ENCODE peak calls at places on chromosome 3, in nine cellular contexts. N is B cell, M is HCT116, R is astrocyte of the spinal cord, E is fibroblast of lung, G is psoas muscle, U is lower leg skin, K is cardiac muscle cell, S is WTC11. P is an unnamed sample.

GRCh38 chr3:150449169-150449721 is 41.1 kb downstream of the TSC22D2 start:
- DNase-seq in M (no peak), E (peak; percentile 91), U (no peak), S (no peak), R (peak; percentile 77), G (no peak), N (no peak), K (no peak), P (no peak)

GRCh38 chr3:177812492-177812891 is 615.2 kb upstream of the TBL1XR1 start:
- DNase-seq in K (no peak), G (no peak), M (no peak), E (no peak), N (no peak), R (no peak), S (no peak), U (no peak), P (no peak)

GRCh38 chr3:50352762-50353161 is 2.1 kb downstream of the CYB561D2 start:
- DNase-seq in M (no peak), U (no peak), E (no peak), S (no peak), R (no peak), N (no peak), G (no peak), K (no peak), P (no peak)

GRCh38 chr3:137854498-137855285 is 90.6 kb downstream of the SOX14 start:
- DNase-seq in M (no peak), S (peak; percentile 16), G (no peak), U (no peak), N (no peak), K (no peak), R (no peak), E (no peak), P (no peak)

GRCh38 chr3:49607105-49607591 is 52.9 kb downstream of the BSN start:
- DNase-seq in K (no peak), U (no peak), S (no peak), M (no peak), G (no peak), R (no peak), N (no peak), E (no peak), P (no peak)

GRCh38 chr3:47799733-47800132 is 3.2 kb upstream of the DHX30 start:
- DNase-seq in U (no peak), E (no peak), G (no peak), M (no peak), R (no peak), K (no peak), S (peak; percentile 32), N (no peak), P (no peak)

GRCh38 chr3:69282191-69282590 is 103.7 kb downstream of the FRMD4B start:
- DNase-seq in S (no peak), E (peak; percentile 36), M (no peak), U (no peak), N (no peak), R (no peak), K (no peak), G (no peak), P (no peak)

GRCh38 chr3:61687206-61687605 is 125.8 kb downstream of the PTPRG start:
- DNase-seq in R (no peak), U (no peak), N (no peak), E (no peak), M (no peak), G (no peak), S (no peak), K (no peak), P (no peak)

GRCh38 chr3:71089271-71089670 is 494.3 kb downstream of the FOXP1 start:
- DNase-seq in K (no peak), N (no peak), E (no peak), M (no peak), R (no peak), U (no peak), G (no peak), S (no peak), P (no peak)

GRCh38 chr3:12662593-12663310 is 1.2 kb downstream of the RAF1 start:
- DNase-seq in S (peak; percentile 26), N (no peak), E (peak; percentile 47), R (peak; percentile 35), G (peak; percentile 73), U (peak; percentile 86), K (peak; percentile 66), M (no peak), P (no peak)

GRCh38 chr3:55860040-55860439 is 372.9 kb upstream of the WNT5A start:
- DNase-seq in G (no peak), R (no peak), K (no peak), N (no peak), M (no peak), E (peak; percentile 6), S (no peak), U (no peak), P (no peak)

DNA sequence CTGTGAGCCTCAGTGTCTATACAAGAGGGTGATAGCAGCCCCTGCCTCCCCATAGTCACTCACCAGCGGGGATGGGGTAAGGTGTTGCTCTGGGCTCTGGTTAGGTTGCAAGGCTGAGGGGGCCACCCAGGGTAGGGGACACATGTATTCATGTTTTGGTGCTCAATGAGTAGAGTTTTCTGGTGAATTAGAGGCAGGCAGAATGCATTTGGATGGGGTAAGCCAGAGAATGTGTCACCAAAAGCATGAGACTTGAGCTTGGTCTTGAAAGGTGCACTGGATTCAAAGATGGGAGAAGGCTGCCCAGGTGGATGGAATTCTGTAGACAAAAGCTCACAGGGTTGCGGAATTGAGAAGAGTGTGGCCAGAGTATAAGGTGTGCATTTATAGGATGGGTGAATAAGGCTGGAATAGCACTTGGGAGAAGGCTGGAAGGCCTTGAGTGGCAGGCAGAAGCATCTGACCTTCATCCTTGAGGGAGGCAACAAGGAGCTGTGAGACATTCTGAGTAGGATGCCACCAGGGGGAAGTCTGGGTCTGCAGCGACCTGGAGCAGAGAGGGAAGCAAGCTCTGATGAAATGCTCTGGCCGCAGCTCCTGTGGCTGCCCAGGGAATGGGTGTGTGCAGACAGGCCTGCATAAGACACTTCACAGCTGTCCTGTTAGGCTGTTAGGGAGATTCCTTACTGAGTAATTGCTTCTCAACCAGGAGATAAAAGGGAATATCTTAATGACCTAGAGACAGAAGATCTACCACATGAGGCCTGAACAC is 149.6 kb downstream of the CHDH start:
- DNase-seq in M (no peak), K (no peak), N (no peak), R (no peak), S (no peak), G (no peak), U (peak; percentile 52), E (no peak), P (no peak)
- TF ChIP-seq CTCF in M (no peak), K (no peak), N (no peak), R (no peak), S (no peak), G (no peak), U (no peak), E (no peak), P (no peak)

DNA sequence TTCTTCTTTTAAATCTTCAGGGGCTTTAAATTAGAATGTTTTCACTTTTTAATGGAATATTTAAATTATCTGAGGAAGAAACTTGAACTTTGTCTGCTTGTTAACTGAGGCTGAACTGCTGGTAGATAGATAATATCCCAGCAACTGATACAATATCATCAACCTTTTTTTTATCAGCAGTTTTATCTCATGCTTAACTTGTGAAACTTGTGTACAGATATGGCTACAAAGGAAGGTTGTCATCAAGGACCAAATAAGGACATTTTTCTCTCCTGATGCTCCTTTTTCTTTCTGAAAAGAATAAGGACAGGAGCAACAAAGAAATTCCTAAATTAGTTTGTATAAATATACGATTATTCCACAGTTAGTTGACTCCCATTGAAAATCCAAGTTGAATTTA is 66.4 kb upstream of the KBTBD8 start:
- DNase-seq in R (no peak), G (no peak), S (no peak), M (no peak), N (no peak), U (no peak), E (no peak), K (no peak), P (no peak)
- TF ChIP-seq CTCF in R (no peak), G (no peak), S (no peak), M (no peak), N (no peak), U (no peak), E (no peak), K (no peak), P (no peak)

DNA sequence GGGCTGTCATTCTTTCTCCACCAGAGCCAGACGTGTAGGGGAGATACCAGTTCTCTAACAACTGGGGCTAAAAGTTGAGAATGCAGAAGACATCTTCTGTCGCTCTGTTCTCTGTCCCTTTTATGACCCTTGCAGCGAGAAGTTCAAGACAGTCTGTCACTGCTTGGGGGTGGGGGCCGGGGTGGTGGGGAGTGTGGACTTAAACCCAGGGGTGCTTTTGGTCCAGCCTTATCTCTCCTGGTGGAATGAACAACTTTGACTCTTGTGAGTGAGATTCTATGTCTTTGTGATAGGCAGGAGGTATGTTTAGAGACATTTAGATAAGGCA is 767 bp upstream of the APOD start:
- DNase-seq in M (no peak), K (no peak), N (no peak), E (no peak), S (no peak), R (no peak), G (no peak), U (no peak), P (no peak)
- TF ChIP-seq CTCF in M (no peak), K (no peak), N (no peak), E (no peak), S (no peak), R (no peak), G (no peak), U (no peak), P (no peak)

GRCh38 chr3:134037168-134037567 is 7.4 kb upstream of the SLCO2A1 start:
- DNase-seq in M (no peak), K (no peak), E (no peak), S (no peak), G (no peak), R (no peak), U (no peak), N (no peak), P (no peak)

GRCh38 chr3:134038716-134039115 is 9.0 kb upstream of the SLCO2A1 start:
- DNase-seq in M (no peak), E (no peak), G (no peak), R (no peak), N (no peak), S (no peak), K (no peak), U (no peak), P (no peak)

GRCh38 chr3:134040066-134040465 is 10.3 kb upstream of the SLCO2A1 start:
- DNase-seq in S (no peak), U (no peak), N (no peak), E (no peak), M (no peak), G (no peak), R (no peak), K (no peak), P (no peak)

GRCh38 chr3:134038071-134038491 is 8.4 kb upstream of the SLCO2A1 start:
- DNase-seq in R (no peak), M (no peak), N (no peak), K (no peak), S (no peak), G (no peak), U (peak; percentile 36), E (no peak), P (no peak)

DNA sequence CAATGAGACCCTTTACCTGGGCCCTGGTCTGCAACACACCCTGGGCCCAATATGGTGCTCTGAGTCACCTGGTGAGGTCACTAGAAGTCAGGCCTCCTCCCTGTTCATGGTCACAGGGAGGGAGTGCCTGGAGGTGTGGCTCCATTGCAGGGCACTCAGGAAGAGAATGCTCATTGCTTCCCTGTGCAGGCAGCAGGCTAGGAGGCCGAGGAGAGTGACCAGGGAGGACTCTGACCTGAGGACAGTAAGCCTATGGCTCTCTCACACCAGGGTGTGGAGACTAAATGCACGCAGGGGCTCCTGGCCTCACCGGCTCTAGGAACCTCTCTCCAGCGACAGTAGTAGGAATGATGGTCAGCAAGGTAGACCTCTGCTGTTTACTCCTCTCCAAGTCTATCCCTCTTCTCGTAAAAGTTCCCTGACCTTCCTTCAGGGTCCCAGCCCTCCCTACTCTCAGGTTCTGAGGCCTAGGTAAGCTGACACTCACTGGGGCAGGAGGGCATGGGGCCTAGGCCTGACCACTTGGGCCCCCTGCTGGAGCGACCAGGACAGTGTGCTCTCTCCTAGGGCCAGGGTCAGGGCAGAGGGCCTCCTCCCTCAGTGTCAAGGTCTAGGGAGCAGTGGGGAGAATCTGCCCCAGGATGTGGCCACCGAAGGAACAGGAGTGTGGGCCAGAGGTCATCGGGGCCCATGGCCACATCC is 9.6 kb upstream of the SLCO2A1 start:
- DNase-seq in G (no peak), R (no peak), M (peak; percentile 8), E (no peak), N (no peak), U (no peak), K (peak; percentile 28), S (peak; percentile 63), P (no peak)
- TF ChIP-seq CTCF in G (peak; percentile 38), R (peak; percentile 12), M (peak; percentile 57), E (peak; percentile 7), N (no peak), U (no peak), K (peak; percentile 32), S (no peak), P (no peak)

P was measured in mesothelial cell of epicardium.